ENCODE peak calls at places on chromosomes 12 and 14, in ten cellular contexts. Z is vagina, H is adrenal gland, P is right lobe of liver, T is A549, U is Peyer's patch, R is tibial nerve, J is breast epithelium, S is thyroid gland, F is IMR-90. Q is an unnamed sample.

GRCh38 chr12:124556067-124556466 is 11.3 kb downstream of the NCOR2 start:
- DNase-seq in Z (no peak), H (no peak), P (no peak), T (no peak), U (no peak), R (no peak), J (no peak), S (no peak), F (no peak), Q (no peak)

GRCh38 chr12:30626847-30627246 is 68.8 kb downstream of the IPO8 start:
- DNase-seq in Z (no peak), H (no peak), P (no peak), T (no peak), U (no peak), R (no peak), J (no peak), S (no peak), F (no peak), Q (no peak)

GRCh38 chr12:75661927-75662326 is 150.5 kb upstream of the KRR1 start:
- DNase-seq in Z (no peak), H (no peak), P (no peak), T (no peak), U (no peak), R (no peak), J (no peak), S (no peak), F (peak; percentile 69), Q (no peak)

GRCh38 chr14:102923920-102924486 is 1.5 kb downstream of the AMN start:
- DNase-seq in Z (no peak), H (no peak), P (peak; percentile 47), T (no peak), U (no peak), R (no peak), J (no peak), S (no peak), F (no peak), Q (no peak)

GRCh38 chr14:103427485-103428443 is 42.5 kb downstream of the MARK3 start:
- DNase-seq in Z (no peak), H (peak; percentile 42), P (no peak), T (no peak), U (no peak), R (no peak), J (no peak), S (no peak), F (peak; percentile 85), Q (no peak)

GRCh38 chr12:10873374-10873773 is 10.7 kb downstream of the PRH1 start:
- DNase-seq in Z (no peak), H (no peak), P (no peak), T (no peak), U (no peak), R (no peak), J (no peak), S (no peak), F (peak; percentile 35), Q (no peak)

GRCh38 chr14:54555651-54556050 is 11.3 kb upstream of the SAMD4A start:
- DNase-seq in Z (no peak), H (no peak), P (no peak), T (peak; percentile 10), U (no peak), R (no peak), J (no peak), S (no peak), F (no peak), Q (no peak)

GRCh38 chr14:70890842-70891442 is 16.3 kb upstream of the PCNX1 start:
- DNase-seq in Z (no peak), H (no peak), P (no peak), T (no peak), U (no peak), R (no peak), J (no peak), S (no peak), F (no peak), Q (no peak)

GRCh38 chr14:23569443-23570151 is 2.0 kb upstream of the AP1G2 start:
- DNase-seq in Z (no peak), H (no peak), P (no peak), T (no peak), U (peak; percentile 32), R (no peak), J (peak; percentile 61), S (no peak), F (no peak), Q (no peak)

DNA sequence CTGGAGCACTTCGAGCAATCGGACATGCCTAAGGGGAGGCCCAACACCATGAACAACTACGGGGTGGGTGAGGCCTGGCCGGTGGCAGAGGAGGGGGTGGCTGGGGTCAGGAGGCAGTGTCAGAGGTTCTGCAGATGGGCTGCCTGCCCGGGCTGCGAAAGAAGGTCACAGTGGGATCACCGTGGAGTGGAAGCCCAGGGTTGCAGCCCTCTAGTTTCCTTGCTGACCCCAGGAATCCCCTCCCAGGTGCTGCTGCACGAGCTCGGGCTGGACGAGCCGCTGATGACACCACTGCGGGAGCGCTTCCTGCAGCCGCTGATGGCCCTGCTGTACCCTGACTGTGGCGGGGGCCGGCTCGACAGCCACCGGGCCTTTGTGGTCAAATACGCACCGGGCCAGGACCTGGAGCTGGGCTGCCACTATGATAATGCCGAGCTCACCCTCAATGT is 1.9 kb upstream of the ARL6IP4 start:
- DNase-seq in Z (no peak), H (no peak), P (peak; percentile 47), T (no peak), U (no peak), R (no peak), J (no peak), S (no peak), F (no peak), Q (peak; percentile 30)
- TF ChIP-seq POLR2A in Z (no peak), H (no peak), P (no peak), T (no peak), U (no peak), R (no peak), J (no peak), S (no peak), F (no peak), Q (no peak)

DNA sequence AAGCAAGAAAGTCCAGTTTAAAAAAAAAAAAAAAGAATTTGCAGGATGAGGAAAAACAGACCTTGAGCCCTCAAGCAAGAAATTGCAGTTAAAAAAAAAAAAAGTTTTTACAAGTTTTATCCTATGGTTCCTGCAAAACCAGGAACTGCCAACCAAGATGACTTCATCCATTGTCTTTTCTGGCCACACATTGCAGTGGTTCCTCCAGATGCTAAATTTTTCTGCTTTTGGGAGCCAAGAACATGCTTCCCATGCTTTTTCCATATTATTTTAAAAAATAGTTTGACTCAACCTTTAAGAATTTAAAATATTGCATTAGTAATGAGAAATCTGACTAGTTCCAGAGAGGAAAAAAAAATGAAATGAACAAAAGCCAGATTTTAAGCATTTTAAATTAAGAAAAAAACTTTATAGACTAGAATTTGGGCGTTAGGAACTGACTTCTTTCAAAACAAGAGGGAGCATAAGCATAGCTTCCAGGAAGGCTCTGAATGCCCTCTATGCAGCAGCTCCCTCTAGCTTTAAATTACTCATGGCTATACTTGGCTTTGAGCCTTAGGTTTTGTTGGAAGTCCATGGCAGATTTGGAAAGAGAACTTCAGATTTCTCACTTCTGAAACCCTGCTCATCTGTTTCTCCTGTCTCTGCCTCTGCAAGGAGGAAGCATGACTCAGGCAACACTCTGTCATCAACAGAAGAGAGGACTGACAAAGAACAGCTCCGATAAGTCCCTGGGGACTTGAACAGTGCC is 124.5 kb downstream of the GPR65 start:
- DNase-seq in Z (peak; percentile 52), H (peak; percentile 26), P (no peak), T (no peak), U (no peak), R (no peak), J (no peak), S (no peak), F (peak; percentile 23), Q (no peak)
- TF ChIP-seq CTCF in Z (no peak), H (no peak), P (peak; percentile 31), T (no peak), U (no peak), R (no peak), J (no peak), S (no peak), F (no peak), Q (no peak)

GRCh38 chr12:130830246-130830551 is 8.9 kb downstream of the STX2 start:
- DNase-seq in Z (no peak), H (no peak), P (no peak), T (no peak), U (no peak), R (no peak), J (no peak), S (no peak), F (no peak), Q (no peak)

GRCh38 chr12:130827432-130827831 is 11.6 kb downstream of the STX2 start:
- DNase-seq in Z (no peak), H (no peak), P (no peak), T (no peak), U (no peak), R (no peak), J (no peak), S (no peak), F (no peak), Q (peak; percentile 44)

GRCh38 chr12:130828895-130829294 is 10.2 kb downstream of the STX2 start:
- DNase-seq in Z (no peak), H (no peak), P (no peak), T (no peak), U (no peak), R (no peak), J (no peak), S (no peak), F (no peak), Q (no peak)

GRCh38 chr12:130831246-130831645 is 7.8 kb downstream of the STX2 start:
- DNase-seq in Z (no peak), H (no peak), P (no peak), T (no peak), U (no peak), R (no peak), J (no peak), S (no peak), F (no peak), Q (no peak)

DNA sequence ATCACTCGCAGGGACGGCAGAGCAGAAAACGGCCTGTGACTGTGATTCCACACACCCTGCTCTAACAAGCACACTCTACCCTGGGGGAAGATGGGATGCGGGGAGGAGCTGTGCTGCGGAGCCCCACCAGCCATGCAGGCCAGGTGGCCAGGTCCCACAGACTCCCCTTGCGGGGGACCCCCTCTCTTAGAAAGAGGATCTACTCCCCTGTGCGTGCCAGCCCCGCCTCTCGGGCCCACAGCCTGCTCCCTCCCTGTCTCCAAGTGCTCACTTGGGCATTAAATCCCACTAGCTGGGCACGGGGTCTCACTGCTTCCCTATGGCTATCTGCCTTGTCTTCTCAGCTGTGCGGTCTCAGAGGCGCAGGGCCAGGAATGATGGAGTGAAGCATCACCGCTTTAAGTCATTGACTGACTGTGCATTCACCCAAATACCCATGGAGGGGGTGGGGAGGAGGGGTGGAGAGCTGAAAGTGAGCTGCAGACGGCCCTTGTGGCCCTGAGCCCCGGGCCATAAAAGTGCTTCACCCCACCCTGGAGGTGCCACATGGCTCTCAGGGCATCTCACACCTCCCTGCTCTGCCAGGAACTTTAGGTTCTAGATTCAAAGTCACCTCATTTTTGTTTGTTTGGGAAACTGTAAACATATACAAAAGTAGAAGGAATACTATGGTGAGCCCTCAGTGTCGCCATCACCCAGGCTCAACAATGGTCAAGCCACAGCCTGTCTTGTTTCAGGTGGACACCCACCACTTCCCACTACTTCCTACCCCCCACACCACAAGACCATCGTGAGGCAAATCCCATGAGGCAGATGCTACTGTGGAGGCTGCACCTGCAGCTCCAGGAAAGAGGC is 9.4 kb downstream of the STX2 start:
- DNase-seq in Z (no peak), H (no peak), P (no peak), T (no peak), U (no peak), R (no peak), J (no peak), S (no peak), F (no peak), Q (no peak)
- H3K4me1 ChIP-seq in Z (peaks cover 12% of the 10 kb centered on the region), H (no peaks in the 10 kb centered on the region), P (no peaks in the 10 kb centered on the region), T (peaks cover 39% of the 10 kb centered on the region), U (no peaks in the 10 kb centered on the region), R (peaks cover 6% of the 10 kb centered on the region), J (no peaks in the 10 kb centered on the region), S (peaks cover 26% of the 10 kb centered on the region), F (peaks cover 33% of the 10 kb centered on the region), Q (peaks cover 18% of the 10 kb centered on the region)

GRCh38 chr14:64338616-64339316 is 44.6 kb upstream of the ESR2 start:
- DNase-seq in Z (peak; percentile 96), H (peak; percentile 97), P (peak; percentile 91), T (peak; percentile 99), U (peak; percentile 97), R (peak; percentile 81), J (peak; percentile 94), S (peak; percentile 99), F (peak; percentile 98), Q (peak; percentile 92)
- TF ChIP-seq POLR2A in Z (peak; percentile 70), H (peak; percentile 72), P (peak; percentile 36), T (peak; percentile 96), U (peak; percentile 64), R (peak; percentile 87), J (peak; percentile 67), S (peak; percentile 87), F (no peak), Q (peak; percentile 56)

Q was measured in ovary.